ENCODE peak calls at places on chromosome 11, in nine cellular contexts. Y is IMR-90, F is esophagus muscularis mucosa, K is right lobe of liver, A is body of pancreas, Z is GM12892, T is A549, J is testis, L is upper lobe of left lung. S is an unnamed sample.

GRCh38 chr11:15897211-15897960 is 459.0 kb downstream of the SOX6 start:
- DNase-seq in Y (peak; percentile 56), F (no peak), K (no peak), A (peak; percentile 12), Z (no peak), T (no peak), J (no peak), L (no peak), S (no peak)

GRCh38 chr11:57482782-57483569 is 22.6 kb downstream of the RTN4RL2 start:
- DNase-seq in Y (peak; percentile 21), F (no peak), K (no peak), A (no peak), Z (peak; percentile 76), T (peak; percentile 72), J (peak; percentile 61), L (peak; percentile 38), S (no peak)

GRCh38 chr11:27861706-27862430 is 161.6 kb upstream of the BDNF start:
- DNase-seq in Y (peak; percentile 95), F (no peak), K (no peak), A (no peak), Z (no peak), T (no peak), J (no peak), L (no peak), S (no peak)

GRCh38 chr11:69477111-69477510 is 4.4 kb upstream of the LINC01488 start:
- DNase-seq in Y (no peak), F (no peak), K (no peak), A (no peak), Z (no peak), T (no peak), J (no peak), L (no peak), S (no peak)

GRCh38 chr11:439315-440064 is 2.3 kb downstream of the ANO9 start:
- DNase-seq in Y (no peak), F (no peak), K (no peak), A (no peak), Z (no peak), T (no peak), J (no peak), L (no peak), S (no peak)

GRCh38 chr11:69039501-69039900 is 9.2 kb upstream of the TPCN2 start:
- DNase-seq in Y (peak; percentile 11), F (no peak), K (no peak), A (no peak), Z (no peak), T (no peak), J (no peak), L (no peak), S (no peak)

GRCh38 chr11:70826541-70826943 is 425.8 kb downstream of the SHANK2 start:
- DNase-seq in Y (no peak), F (no peak), K (no peak), A (peak; percentile 16), Z (no peak), T (no peak), J (peak; percentile 54), L (no peak), S (no peak)

GRCh38 chr11:95059031-95059430 is 7.7 kb upstream of the SRSF8 start:
- DNase-seq in Y (no peak), F (peak; percentile 53), K (no peak), A (no peak), Z (no peak), T (no peak), J (no peak), L (no peak), S (no peak)

GRCh38 chr11:125110996-125111340 is 458 bp downstream of the TMEM218 start:
- DNase-seq in Y (no peak), F (no peak), K (no peak), A (no peak), Z (no peak), T (no peak), J (peak; percentile 19), L (no peak), S (no peak)

GRCh38 chr11:61075891-61076290 is 26.4 kb upstream of the CD5 start:
- DNase-seq in Y (peak; percentile 35), F (no peak), K (no peak), A (peak; percentile 26), Z (no peak), T (no peak), J (peak; percentile 54), L (peak; percentile 30), S (no peak)

GRCh38 chr11:17513853-17514252 is 30.4 kb downstream of the USH1C start:
- DNase-seq in Y (no peak), F (no peak), K (no peak), A (no peak), Z (no peak), T (no peak), J (no peak), L (no peak), S (no peak)

GRCh38 chr11:71212871-71213559 is 39.4 kb downstream of the SHANK2 start:
- DNase-seq in Y (peak; percentile 18), F (no peak), K (no peak), A (no peak), Z (no peak), T (no peak), J (peak; percentile 30), L (no peak), S (no peak)

GRCh38 chr11:17979770-17980371 is 33.0 kb downstream of the SERGEF start:
- DNase-seq in Y (peak; percentile 5), F (no peak), K (no peak), A (peak; percentile 22), Z (peak; percentile 11), T (peak; percentile 57), J (peak; percentile 38), L (no peak), S (peak; percentile 42)

GRCh38 chr11:118439656-118440055 is 3.4 kb downstream of the KMT2A start:
- DNase-seq in Y (no peak), F (no peak), K (no peak), A (no peak), Z (no peak), T (no peak), J (no peak), L (no peak), S (no peak)

GRCh38 chr11:31369348-31370329 is at the start of the genes DCDC1 and DNAJC24:
- DNase-seq in Y (peak; percentile 91), F (peak; percentile 97), K (peak; percentile 94), A (peak; percentile 95), Z (peak; percentile 44), T (peak; percentile 68), J (peak; percentile 96), L (peak; percentile 94), S (peak; percentile 87)
- TF ChIP-seq POLR2A in Y (peak; percentile 56), F (no peak), K (no peak), A (peak; percentile 75), Z (peak; percentile 86), T (peak; percentile 88), J (no peak), L (peak; percentile 61), S (no peak)

GRCh38 chr11:75467311-75467710 is 34.3 kb upstream of the KLHL35 start:
- DNase-seq in Y (no peak), F (no peak), K (no peak), A (no peak), Z (no peak), T (no peak), J (no peak), L (no peak), S (no peak)

GRCh38 chr11:75467881-75468280 is 34.9 kb upstream of the KLHL35 start:
- DNase-seq in Y (no peak), F (no peak), K (no peak), A (no peak), Z (no peak), T (no peak), J (no peak), L (no peak), S (no peak)

GRCh38 chr11:75468534-75469340 is 35.7 kb upstream of the KLHL35 start:
- DNase-seq in Y (peak; percentile 93), F (no peak), K (peak; percentile 65), A (peak; percentile 46), Z (no peak), T (no peak), J (peak; percentile 47), L (no peak), S (peak; percentile 81)

GRCh38 chr11:75463106-75463774 is 30.2 kb upstream of the KLHL35 start:
- DNase-seq in Y (no peak), F (no peak), K (no peak), A (no peak), Z (no peak), T (no peak), J (no peak), L (no peak), S (no peak)

DNA sequence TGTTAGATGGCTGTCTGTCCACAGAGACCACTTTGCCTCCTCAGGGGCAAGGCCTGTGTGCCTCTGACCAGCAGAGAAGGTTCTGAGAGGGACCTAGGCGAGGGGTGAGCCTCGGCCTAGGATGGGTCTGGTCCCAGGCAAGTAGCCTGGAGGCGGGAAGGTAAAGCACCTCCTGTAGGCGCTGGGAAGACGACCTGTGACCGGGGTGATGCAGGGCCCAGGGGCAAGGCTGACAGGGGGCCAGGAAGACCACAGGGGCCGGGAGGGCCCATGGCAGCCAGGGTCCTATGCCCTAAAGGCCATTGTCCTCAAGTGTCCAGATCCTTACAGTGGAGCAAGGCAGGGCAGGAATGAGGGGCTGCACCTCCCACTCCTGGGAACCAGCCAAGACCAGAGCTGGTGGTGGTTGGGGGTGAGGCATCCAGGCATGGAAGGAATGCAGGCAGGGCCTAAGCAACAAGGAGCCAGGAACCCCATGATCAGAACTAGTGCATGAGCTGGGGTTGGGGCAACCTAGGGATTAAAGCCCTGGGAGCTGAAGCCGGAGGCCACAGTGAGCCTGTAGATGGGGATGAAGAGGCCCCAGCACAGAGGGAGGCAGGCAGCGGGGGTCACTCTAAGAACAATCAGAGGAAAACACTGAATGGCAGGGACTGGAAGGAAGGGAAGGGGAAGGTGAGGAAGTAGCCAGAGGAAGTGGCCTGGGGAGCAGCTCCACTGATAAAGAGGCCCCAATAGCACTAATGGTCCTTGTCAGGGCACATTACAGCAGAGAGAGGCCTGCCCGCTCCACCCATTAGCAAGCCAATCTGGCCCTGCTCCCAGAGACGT is 32.9 kb upstream of the KLHL35 start:
- DNase-seq in Y (peak; percentile 52), F (no peak), K (no peak), A (no peak), Z (no peak), T (no peak), J (no peak), L (no peak), S (no peak)
- TF ChIP-seq POLR2A in Y (no peak), F (no peak), K (no peak), A (no peak), Z (no peak), T (no peak), J (no peak), L (no peak), S (no peak)

GRCh38 chr11:64823568-64824119 is 13.3 kb upstream of the MEN1 start:
- DNase-seq in Y (no peak), F (no peak), K (no peak), A (no peak), Z (no peak), T (no peak), J (no peak), L (no peak), S (no peak)
- TF ChIP-seq POLR2A in Y (no peak), F (no peak), K (no peak), A (no peak), Z (no peak), T (no peak), J (no peak), L (no peak), S (no peak)

DNA sequence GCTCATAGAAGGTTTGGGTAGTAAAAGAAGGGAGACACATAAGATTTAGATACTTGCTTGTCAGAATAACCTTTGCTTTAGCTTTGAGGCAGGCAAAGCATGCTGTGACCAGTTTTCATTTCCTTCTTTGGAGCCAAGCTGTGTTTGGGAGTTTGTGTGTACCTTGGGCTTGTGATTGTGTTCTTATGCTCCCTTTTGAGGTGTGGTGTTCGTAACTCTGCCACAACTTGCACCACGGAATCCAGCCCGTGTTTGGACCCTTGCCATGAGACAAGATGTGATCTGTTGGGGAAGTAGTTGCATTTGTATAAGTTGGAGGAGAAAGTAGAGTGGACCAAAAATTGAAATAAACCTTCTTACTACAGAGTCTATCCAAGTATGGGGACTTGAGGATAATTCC is 34.0 kb downstream of the BMAL1 start:
- DNase-seq in Y (no peak), F (no peak), K (no peak), A (no peak), Z (no peak), T (no peak), J (no peak), L (no peak), S (no peak)
- TF ChIP-seq POLR2A in Y (no peak), F (no peak), K (no peak), A (no peak), Z (no peak), T (no peak), J (no peak), L (no peak), S (no peak)